ENCODE peak calls at places on chromosomes 2 and 18, in seven cellular contexts. L is iris pigment epithelial cell; G is CD8-positive, alpha-beta memory T cell; U is thyroid gland; I is fibroblast of pulmonary artery; J is stomach; M is GM23248. Z is an unnamed sample.

GRCh38 chr2:172100080-172101007 is 2.4 kb downstream of the DLX2 start:
- DNase-seq in L (no peak), G (no peak), U (no peak), I (no peak), J (no peak), M (peak), Z (no peak)

GRCh38 chr18:26461405-26461804 is 86.9 kb downstream of the KCTD1 start:
- DNase-seq in L (no peak), G (no peak), U (no peak), I (no peak), J (no peak), M (no peak), Z (no peak)

GRCh38 chr2:26764078-26764887 is at the start of gene SLC35F6:
- DNase-seq in L (peak), G (peak), U (peak), I (peak), J (peak), M (peak), Z (peak)

GRCh38 chr2:10452334-10452733 is 4.2 kb upstream of the ODC1 start:
- DNase-seq in L (peak), G (no peak), U (peak), I (peak), J (peak), M (peak), Z (no peak)

GRCh38 chr2:160347269-160347863 is 146.2 kb downstream of the RBMS1 start:
- DNase-seq in L (peak), G (no peak), U (no peak), I (peak), J (no peak), M (no peak), Z (no peak)

GRCh38 chr2:237434916-237435315 is 21.0 kb upstream of the COL6A3 start:
- DNase-seq in L (peak), G (peak), U (no peak), I (peak), J (no peak), M (peak), Z (no peak)

GRCh38 chr2:134460583-134460998 is 206.7 kb downstream of the MGAT5 start:
- DNase-seq in L (peak), G (peak), U (peak), I (peak), J (peak), M (peak), Z (no peak)

GRCh38 chr2:65486802-65487201 is 54.4 kb upstream of the SPRED2 start:
- DNase-seq in L (no peak), G (no peak), U (no peak), I (no peak), J (no peak), M (no peak), Z (no peak)

GRCh38 chr18:76953186-76953982 is 131.0 kb downstream of the ZNF236 start:
- DNase-seq in L (peak), G (no peak), U (peak), I (peak), J (peak), M (no peak), Z (no peak)

GRCh38 chr2:53711271-53711780 is 56.3 kb upstream of the CHAC2 start:
- DNase-seq in L (no peak), G (no peak), U (no peak), I (no peak), J (no peak), M (no peak), Z (no peak)

GRCh38 chr2:41853427-41854191 is 194.2 kb upstream of the PKDCC start:
- DNase-seq in L (peak), G (no peak), U (peak), I (peak), J (peak), M (peak), Z (no peak)